ENCODE peak calls at places on chromosomes 13 and 19, in nine cellular contexts. R is esophagus squamous epithelium, P is upper lobe of right lung, A is heart left ventricle, T is PC-3, H is cardiac muscle cell, W is endodermal cell, C is stomach, N is suprapubic skin. G is an unnamed sample. For H3K36me3 and H3K4me1, the result is how much of the 10 kb centered on the place peaks cover.

GRCh38 chr19:39074205-39074692 is 9.9 kb upstream of the ACP7 start:
- DNase-seq in C (no peak), T (no peak), P (no peak), H (no peak), N (no peak), W (no peak), R (no peak), A (no peak), G (no peak)

GRCh38 chr13:76885203-76886004 is 801 bp downstream of the KCTD12 start:
- DNase-seq in H (peak), N (peak), C (peak), T (peak), W (peak), R (peak), A (peak), P (peak), G (peak)

GRCh38 chr13:113915786-113916329 is 52.0 kb upstream of the GAS6 start:
- DNase-seq in T (no peak), C (peak), P (no peak), R (no peak), N (peak), H (no peak), A (no peak), W (no peak), G (no peak)

GRCh38 chr19:17281391-17282304 is at the start of gene ANKLE1:
- DNase-seq in A (no peak), P (no peak), R (no peak), C (peak), H (peak), W (peak), T (no peak), N (no peak), G (no peak)

GRCh38 chr13:61339054-61339621 is 76.5 kb downstream of the PCDH20 start:
- DNase-seq in A (no peak), C (no peak), R (no peak), P (no peak), N (no peak), H (no peak), W (no peak), T (no peak), G (no peak)

GRCh38 chr13:50006426-50007135 is 8.7 kb upstream of the KCNRG start:
- DNase-seq in W (no peak), P (no peak), H (peak), N (no peak), R (no peak), A (no peak), C (no peak), T (no peak), G (no peak)

GRCh38 chr13:27211771-27212364 is 39.5 kb upstream of the RPL21 start:
- DNase-seq in H (peak), N (no peak), T (peak), C (no peak), R (no peak), P (no peak), A (no peak), W (no peak), G (no peak)

GRCh38 chr13:62933809-62934208 is 1518.2 kb upstream of the PCDH20 start:
- DNase-seq in P (no peak), N (no peak), H (no peak), T (no peak), W (no peak), A (no peak), C (no peak), R (no peak), G (no peak)

GRCh38 chr13:33262069-33262487 is 23.5 kb downstream of the STARD13 start:
- DNase-seq in C (no peak), R (no peak), T (peak), P (no peak), W (peak), N (no peak), A (no peak), H (no peak), G (no peak)

GRCh38 chr13:100581504-100581903 is 7.1 kb downstream of the GGACT start:
- DNase-seq in A (no peak), C (no peak), P (no peak), T (no peak), N (no peak), W (no peak), H (no peak), R (no peak), G (no peak)

GRCh38 chr13:34577051-34577450 is 365.0 kb upstream of the NBEA start:
- DNase-seq in T (peak), H (peak), W (no peak), N (no peak), C (no peak), P (no peak), R (no peak), A (no peak), G (no peak)

GRCh38 chr13:51539887-51540286 is 44.4 kb upstream of the WDFY2 start:
- DNase-seq in P (no peak), H (peak), W (no peak), C (no peak), A (no peak), T (no peak), R (no peak), N (no peak), G (no peak)

GRCh38 chr19:6610934-6611370 is 20.0 kb upstream of the CD70 start:
- DNase-seq in H (peak), A (no peak), P (no peak), R (no peak), W (no peak), N (no peak), T (peak), C (no peak), G (no peak)

GRCh38 chr13:69389899-69390298 is 717.7 kb upstream of the ATXN8OS start:
- DNase-seq in R (no peak), T (peak), P (no peak), H (no peak), N (no peak), W (no peak), C (no peak), A (no peak), G (no peak)

GRCh38 chr13:20810808-20811207 is 37.0 kb upstream of the EEF1AKMT1 start:
- DNase-seq in T (no peak), N (no peak), W (no peak), R (no peak), A (no peak), C (no peak), P (no peak), H (no peak), G (no peak)

GRCh38 chr13:21234537-21234936 is 58.1 kb downstream of the MRPL57 start:
- DNase-seq in H (no peak), A (no peak), R (no peak), P (no peak), W (no peak), T (peak), C (no peak), N (no peak), G (no peak)

GRCh38 chr19:18446145-18446810 is 8.3 kb upstream of the ISYNA1 start:
- DNase-seq in W (no peak), H (no peak), P (no peak), A (no peak), T (no peak), C (no peak), N (no peak), R (no peak), G (no peak)

GRCh38 chr13:111230385-111230930 is 90.0 kb upstream of the TEX29 start:
- DNase-seq in R (no peak), A (no peak), N (no peak), C (no peak), H (no peak), P (no peak), T (no peak), W (peak), G (no peak)

GRCh38 chr19:35247526-35248309 is 1.1 kb upstream of the LSR start:
- DNase-seq in C (peak), P (peak), R (no peak), T (peak), N (no peak), A (peak), H (no peak), W (peak), G (no peak)

GRCh38 chr19:41031926-41032325 is 40.8 kb downstream of the CYP2B6 start:
- DNase-seq in A (no peak), C (no peak), W (no peak), R (no peak), T (peak), H (peak), P (no peak), N (no peak), G (no peak)

GRCh38 chr19:43624933-43625332 is 5.5 kb upstream of the ZNF428 start:
- DNase-seq in H (peak), T (no peak), C (peak), P (peak), R (peak), A (no peak), N (peak), W (peak), G (peak)

GRCh38 chr13:50453238-50453637 is 390.3 kb downstream of the DLEU7 start:
- DNase-seq in H (peak), R (no peak), N (no peak), W (no peak), C (no peak), P (no peak), T (no peak), A (no peak), G (no peak)

GRCh38 chr13:99992912-99993311 is 11.3 kb downstream of the ZIC2 start:
- DNase-seq in P (no peak), C (no peak), T (no peak), A (no peak), R (no peak), H (no peak), W (no peak), N (no peak), G (no peak)

GRCh38 chr13:51955281-51955771 is 55.9 kb downstream of the ATP7B start:
- DNase-seq in C (no peak), P (no peak), T (peak), N (no peak), W (no peak), H (no peak), R (no peak), A (no peak), G (no peak)

GRCh38 chr19:2270157-2270571 is 11.8 kb downstream of the PEAK3 start:
- DNase-seq in R (no peak), P (peak), N (peak), C (no peak), T (no peak), A (peak), H (no peak), W (no peak), G (peak)

GRCh38 chr19:50059045-50059444 is 33.2 kb downstream of the ZNF473 start:
- DNase-seq in A (no peak), R (no peak), T (no peak), C (no peak), H (no peak), N (no peak), P (no peak), W (no peak), G (no peak)

GRCh38 chr13:44974056-44974798 is 15.0 kb downstream of the NUFIP1 start:
- DNase-seq in A (peak), C (peak), R (no peak), T (no peak), N (no peak), H (peak), W (no peak), P (no peak), G (no peak)

GRCh38 chr13:28022848-28023518 is 34.5 kb upstream of the URAD start:
- DNase-seq in C (no peak), A (no peak), N (no peak), T (no peak), W (peak), P (no peak), R (no peak), H (peak), G (no peak)

GRCh38 chr13:28533049-28533436 is 38.1 kb upstream of the FLT1 start:
- DNase-seq in N (no peak), R (no peak), A (no peak), T (no peak), W (no peak), H (peak), P (no peak), C (no peak), G (no peak)

GRCh38 chr19:32812571-32812970 is 57.0 kb downstream of the SLC7A9 start:
- DNase-seq in P (peak), C (no peak), W (no peak), N (no peak), T (no peak), R (no peak), H (no peak), A (no peak), G (no peak)

GRCh38 chr13:61546413-61546812 is 130.8 kb upstream of the PCDH20 start:
- DNase-seq in P (no peak), C (no peak), H (no peak), N (no peak), T (no peak), R (no peak), A (no peak), W (no peak), G (no peak)

GRCh38 chr13:70527553-70527952 is 419.3 kb upstream of the KLHL1 start:
- DNase-seq in W (no peak), N (no peak), H (no peak), P (no peak), R (no peak), T (no peak), C (no peak), A (no peak), G (no peak)

GRCh38 chr13:94329754-94330551 is 149.5 kb downstream of the DCT start:
- DNase-seq in T (peak), C (no peak), A (no peak), R (no peak), P (no peak), H (peak), W (no peak), N (no peak), G (no peak)

GRCh38 chr19:45779231-45780145 is 2.8 kb downstream of the DMPK start:
- DNase-seq in C (peak), P (peak), N (peak), R (peak), H (peak), T (peak), A (peak), W (peak), G (peak)

GRCh38 chr19:1752757-1753728 is at the start of gene ONECUT3:
- DNase-seq in T (peak), P (no peak), H (no peak), C (peak), N (no peak), R (no peak), A (no peak), W (peak), G (no peak)

GRCh38 chr13:108662528-108662927 is 33.1 kb downstream of the MYO16 start:
- DNase-seq in R (no peak), P (no peak), N (no peak), C (no peak), A (no peak), W (peak), H (no peak), T (peak), G (no peak)

DNA sequence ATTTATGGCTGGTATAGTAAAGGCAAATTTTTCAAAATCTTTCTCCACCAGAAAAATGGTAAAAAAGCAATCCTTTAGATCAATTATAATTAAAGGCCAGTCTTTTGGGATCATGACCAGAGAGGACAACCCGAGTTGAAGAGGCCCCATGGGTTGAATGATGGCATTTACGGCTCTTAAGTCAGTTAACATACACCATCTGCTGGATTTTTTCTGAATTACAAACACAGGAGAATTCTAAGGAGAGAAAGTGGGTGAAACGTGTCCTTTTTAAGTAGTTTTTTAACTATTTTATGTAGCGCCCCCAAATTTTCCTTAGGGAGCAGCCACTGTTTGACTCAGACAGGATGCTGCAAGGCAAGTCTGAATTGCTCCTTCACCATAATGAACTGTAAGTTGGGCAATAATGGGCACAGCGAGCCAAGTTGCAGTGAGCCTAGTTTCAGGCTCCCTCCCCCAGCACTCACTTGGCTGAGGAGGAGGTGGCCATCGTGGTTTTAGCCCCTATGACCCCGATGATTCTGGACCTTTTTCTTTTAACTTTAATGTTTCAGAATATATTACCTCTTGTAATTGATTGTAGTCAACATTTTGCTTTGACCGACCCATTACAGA is 13.6 kb upstream of the ZNF611 start:
- DNase-seq in A (no peak), H (peak), C (no peak), R (no peak), N (no peak), P (no peak), W (no peak), T (peak), G (peak)
- TF ChIP-seq CTCF in A (peak), H (peak), C (peak), R (peak), N (peak), P (peak), W (peak), T (peak), G (peak)

DNA sequence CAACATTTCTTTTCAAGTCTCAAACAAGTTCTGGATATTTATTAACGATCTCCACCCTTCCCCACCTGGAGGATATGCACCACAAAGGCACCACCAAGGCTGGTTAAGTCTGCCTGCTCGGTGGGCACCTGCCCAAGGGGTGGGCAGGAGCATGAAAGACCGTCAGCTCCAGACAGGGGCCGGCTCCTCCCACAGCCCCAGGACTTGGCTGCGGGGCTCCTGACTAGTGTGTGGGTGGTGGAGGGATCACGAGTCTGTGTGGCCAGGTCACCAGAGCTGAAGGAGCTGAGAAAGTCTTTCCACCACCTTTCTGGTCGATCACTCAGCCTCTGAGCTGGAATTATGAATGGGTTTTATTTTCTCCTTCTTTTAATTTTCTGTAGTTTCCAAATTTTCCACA is 7.8 kb downstream of the SLC7A1 start:
- DNase-seq in T (no peak), W (no peak), H (no peak), N (no peak), C (no peak), A (no peak), P (no peak), R (no peak), G (no peak)
- H3K36me3 ChIP-seq in T (under half), W (under half), H (under half), N (under half), C (under half), A (under half), P (under half), R (under half), G (under half)

GRCh38 chr13:79056706-79057105 is 349.3 kb downstream of the RBM26 start:
- DNase-seq in N (no peak), R (no peak), A (no peak), C (no peak), W (peak), P (no peak), T (peak), H (no peak), G (no peak)

GRCh38 chr13:79062291-79062690 is 343.8 kb downstream of the RBM26 start:
- DNase-seq in C (no peak), R (no peak), P (no peak), N (no peak), T (no peak), W (no peak), H (no peak), A (no peak), G (no peak)

GRCh38 chr13:79060216-79060615 is 345.8 kb downstream of the RBM26 start:
- DNase-seq in C (no peak), T (peak), H (no peak), A (no peak), R (no peak), P (no peak), W (no peak), N (no peak), G (no peak)
- H3K4me1 ChIP-seq in C (under half), T (under half), H (under half), A (under half), R (under half), P (under half), W (under half), N (under half), G (under half)

GRCh38 chr19:52206481-52206880 is 16.6 kb downstream of the PPP2R1A start:
- DNase-seq in A (no peak), P (no peak), N (no peak), C (no peak), W (no peak), R (no peak), H (no peak), T (no peak), G (no peak)
- TF ChIP-seq CTCF in A (no peak), P (no peak), N (no peak), C (no peak), W (no peak), R (no peak), H (no peak), T (no peak), G (no peak)

DNA sequence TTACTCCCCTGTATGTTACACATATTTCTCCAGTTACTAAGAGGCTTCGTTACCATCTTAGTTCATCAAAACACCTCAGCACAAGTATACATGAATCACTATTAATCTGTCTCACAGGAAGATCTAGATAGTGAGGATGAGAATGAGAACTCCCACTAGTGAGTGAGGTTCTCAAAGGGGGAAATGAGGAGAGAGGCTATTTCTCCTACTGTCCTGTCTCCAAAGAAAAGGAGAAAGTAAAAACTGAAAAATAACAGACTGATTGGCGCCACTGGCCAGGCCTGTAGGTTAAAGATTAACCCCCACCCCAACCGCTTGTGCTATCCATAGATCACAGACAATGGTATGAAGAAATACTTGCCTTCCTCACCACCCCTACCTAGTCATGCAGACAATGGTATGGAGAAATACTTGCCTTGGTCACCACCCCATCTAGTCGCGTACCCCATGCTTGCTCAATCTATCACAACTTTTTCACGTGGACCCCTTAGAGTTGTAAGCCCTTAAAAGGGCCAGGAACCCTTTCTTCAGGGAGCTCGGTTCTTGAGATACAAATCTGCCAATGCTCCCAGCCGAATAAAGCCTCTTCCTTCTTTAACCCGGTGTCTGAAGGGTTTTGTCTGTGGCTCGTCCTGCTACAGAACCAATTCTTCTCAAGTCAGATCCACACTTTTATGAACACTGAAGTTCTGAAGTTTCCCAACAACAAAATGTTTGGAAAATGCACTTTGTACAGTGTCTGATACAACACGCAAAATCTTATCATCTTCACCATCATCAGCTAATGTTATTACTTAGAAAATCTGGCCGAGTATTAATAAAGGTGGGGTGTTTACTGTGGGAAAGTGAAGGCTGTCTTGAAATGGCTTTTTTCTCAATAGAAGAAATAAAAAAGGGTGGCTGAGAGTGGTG is 598.1 kb downstream of the UQCRFS1 start:
- DNase-seq in R (no peak), C (no peak), T (no peak), A (no peak), H (no peak), W (no peak), N (no peak), P (no peak), G (no peak)
- H3K36me3 ChIP-seq in R (under half), C (under half), T (under half), A (under half), H (under half), W (under half), N (under half), P (under half), G (under half)

GRCh38 chr19:42123765-42124164 is 8.5 kb downstream of the POU2F2 start:
- DNase-seq in P (no peak), H (no peak), N (no peak), C (no peak), W (no peak), R (no peak), T (no peak), A (no peak), G (no peak)

GRCh38 chr19:42120276-42121010 is 11.8 kb downstream of the POU2F2 start:
- DNase-seq in H (no peak), P (no peak), A (no peak), W (no peak), C (no peak), T (no peak), R (no peak), N (no peak), G (no peak)

GRCh38 chr19:42121036-42121621 is 11.1 kb downstream of the POU2F2 start:
- DNase-seq in T (no peak), R (no peak), P (no peak), C (no peak), H (no peak), A (no peak), N (no peak), W (no peak), G (no peak)

GRCh38 chr19:42122691-42123607 is 9.3 kb downstream of the POU2F2 start:
- DNase-seq in W (no peak), A (no peak), C (no peak), H (no peak), N (no peak), T (no peak), R (no peak), P (no peak), G (no peak)

GRCh38 chr19:42121666-42122069 is 10.6 kb downstream of the POU2F2 start:
- DNase-seq in P (no peak), N (no peak), C (no peak), R (no peak), H (peak), A (peak), T (peak), W (peak), G (peak)
- H3K4me1 ChIP-seq in P (under half), N (under half), C (under half), R (under half), H (under half), A (under half), T (under half), W (under half), G (under half)

GRCh38 chr19:30437869-30438268 is 65.7 kb downstream of the ZNF536 start:
- DNase-seq in P (no peak), R (no peak), A (no peak), T (no peak), W (peak), C (no peak), N (no peak), H (no peak), G (no peak)
- TF ChIP-seq CTCF in P (no peak), R (no peak), A (no peak), T (no peak), W (peak), C (no peak), N (no peak), H (no peak), G (no peak)

G was measured in tibial artery.